ENCODE peak calls at places on chromosomes 6 and 20, in eight cellular contexts. T is lower lobe of right lung; F is A673; U is effector memory CD4-positive, alpha-beta T cell; Z is breast epithelium; G is fibroblast of the aortic adventitia; S is choroid plexus epithelial cell; W is CD8-positive, alpha-beta memory T cell. L is an unnamed sample.

GRCh38 chr6:50602191-50602810 is 111.0 kb upstream of the TFAP2D start:
- DNase-seq in T (no peak), G (peak; percentile 35), F (peak; percentile 62), S (peak; percentile 49), U (no peak), Z (no peak), W (no peak), L (peak; percentile 0)

GRCh38 chr20:51995038-51995437 is 192.7 kb upstream of the SALL4 start:
- DNase-seq in F (no peak), T (no peak), W (no peak), Z (no peak), G (no peak), U (no peak), S (peak; percentile 33), L (no peak)

GRCh38 chr20:32037929-32038328 is 14.1 kb upstream of the HCK start:
- DNase-seq in U (no peak), W (no peak), G (peak; percentile 72), T (no peak), Z (no peak), S (peak; percentile 53), F (no peak), L (peak; percentile 24)

GRCh38 chr6:87684895-87685654 is 17.0 kb downstream of the AKIRIN2 start:
- DNase-seq in T (no peak), Z (no peak), S (no peak), F (no peak), G (peak; percentile 22), W (no peak), U (no peak), L (no peak)

GRCh38 chr6:83062225-83062624 is 3.4 kb downstream of the UBE3D start:
- DNase-seq in U (no peak), W (no peak), S (peak; percentile 78), F (peak; percentile 89), Z (no peak), G (no peak), T (no peak), L (peak; percentile 33)

GRCh38 chr20:48773837-48774418 is 53.9 kb downstream of the PREX1 start:
- DNase-seq in S (peak; percentile 76), F (no peak), G (no peak), T (peak; percentile 70), U (no peak), Z (no peak), W (no peak), L (no peak)

GRCh38 chr6:132333639-132334516 is 67.4 kb downstream of the MOXD1 start:
- DNase-seq in U (no peak), W (no peak), T (no peak), Z (no peak), S (peak; percentile 87), G (peak; percentile 86), F (peak; percentile 21), L (peak; percentile 75)

GRCh38 chr6:140731741-140732140 is 1357.3 kb upstream of the CITED2 start:
- DNase-seq in S (peak; percentile 27), Z (no peak), G (no peak), F (no peak), W (no peak), U (no peak), T (no peak), L (no peak)

GRCh38 chr20:48738399-48739304 is 89.1 kb downstream of the PREX1 start:
- DNase-seq in W (peak; percentile 43), T (no peak), F (no peak), G (no peak), Z (no peak), S (no peak), U (no peak), L (no peak)

GRCh38 chr6:159100011-159100788 is 55.4 kb upstream of the TAGAP start:
- DNase-seq in T (no peak), U (no peak), G (peak; percentile 30), Z (no peak), F (no peak), W (no peak), S (peak; percentile 17), L (no peak)

GRCh38 chr6:157929076-157929475 is 52.6 kb upstream of the SYNJ2 start:
- DNase-seq in S (no peak), Z (no peak), T (no peak), U (no peak), G (no peak), F (no peak), W (no peak), L (no peak)

GRCh38 chr20:2398453-2398852 is 17.8 kb downstream of the TGM6 start:
- DNase-seq in W (no peak), U (no peak), Z (no peak), S (no peak), T (no peak), G (no peak), F (no peak), L (no peak)

GRCh38 chr6:36642913-36643817 is 35.3 kb upstream of the CDKN1A start:
- DNase-seq in T (peak; percentile 58), S (peak; percentile 56), G (peak; percentile 92), U (no peak), F (no peak), W (no peak), Z (peak; percentile 86), L (peak; percentile 65)

GRCh38 chr6:132252113-132252512 is 149.2 kb downstream of the MOXD1 start:
- DNase-seq in G (no peak), T (no peak), U (no peak), S (no peak), F (no peak), W (no peak), Z (no peak), L (no peak)

GRCh38 chr20:43919686-43920403 is 5.2 kb downstream of the TOX2 start:
- DNase-seq in S (no peak), Z (no peak), W (no peak), G (no peak), U (no peak), T (no peak), F (no peak), L (no peak)

GRCh38 chr6:19697744-19698290 is 139.4 kb upstream of the ID4 start:
- DNase-seq in Z (no peak), S (peak; percentile 82), U (no peak), T (no peak), G (peak; percentile 66), W (no peak), F (no peak), L (peak; percentile 44)

GRCh38 chr6:161353208-161353613 is 79.3 kb upstream of the AGPAT4 start:
- DNase-seq in S (peak; percentile 47), W (no peak), F (peak; percentile 49), T (no peak), U (no peak), G (no peak), Z (no peak), L (no peak)

GRCh38 chr6:22727709-22728108 is 158.3 kb downstream of the HDGFL1 start:
- DNase-seq in F (no peak), W (no peak), T (no peak), S (peak; percentile 34), G (no peak), U (no peak), Z (no peak), L (no peak)

GRCh38 chr20:41631826-41632225 is 13.6 kb upstream of the CHD6 start:
- DNase-seq in G (peak; percentile 94), Z (no peak), S (no peak), F (peak; percentile 74), T (no peak), U (no peak), W (no peak), L (peak; percentile 22)

GRCh38 chr6:158131926-158132325 is 36.1 kb downstream of the SERAC1 start:
- DNase-seq in Z (no peak), S (peak; percentile 59), F (peak; percentile 55), W (no peak), U (no peak), T (no peak), G (peak; percentile 11), L (no peak)

GRCh38 chr20:32462900-32463641 is 104.9 kb downstream of the ASXL1 start:
- DNase-seq in S (no peak), W (no peak), G (no peak), U (no peak), F (no peak), Z (no peak), T (no peak), L (no peak)

GRCh38 chr6:20696676-20697075 is 162.4 kb downstream of the CDKAL1 start:
- DNase-seq in S (peak; percentile 62), U (no peak), G (peak; percentile 80), W (no peak), F (no peak), T (no peak), Z (no peak), L (peak; percentile 90)

GRCh38 chr6:87029711-87030314 is 65.1 kb downstream of the CGA start:
- DNase-seq in G (peak; percentile 77), F (peak; percentile 55), T (no peak), W (no peak), U (no peak), S (peak; percentile 85), Z (no peak), L (peak; percentile 27)

GRCh38 chr20:6595704-6596103 is 171.8 kb upstream of the BMP2 start:
- DNase-seq in T (no peak), G (peak; percentile 76), W (no peak), U (no peak), S (peak; percentile 60), F (no peak), Z (no peak), L (no peak)

GRCh38 chr6:82246802-82247633 is 526 bp downstream of the IBTK start:
- DNase-seq in S (peak; percentile 46), Z (peak; percentile 60), U (no peak), G (peak; percentile 45), T (peak; percentile 71), F (peak; percentile 79), W (peak; percentile 34), L (no peak)

GRCh38 chr6:146153040-146153758 is 124.3 kb downstream of the GRM1 start:
- DNase-seq in U (no peak), W (no peak), G (no peak), F (no peak), T (no peak), Z (no peak), S (no peak), L (no peak)
- H3K4me3 ChIP-seq in U (no peak overlapping the region), W (no peak overlapping the region), G (no peak overlapping the region), F (no peak overlapping the region), T (no peak overlapping the region), Z (no peak overlapping the region), S (no peak overlapping the region), L (no peak overlapping the region)

GRCh38 chr6:34718867-34719441 is 22.4 kb upstream of the ILRUN start:
- DNase-seq in F (no peak), T (no peak), S (no peak), Z (no peak), G (peak; percentile 39), W (no peak), U (no peak), L (no peak)
- H3K4me3 ChIP-seq in F (no peak overlapping the region), T (no peak overlapping the region), S (no peak overlapping the region), Z (no peak overlapping the region), G (no peak overlapping the region), W (no peak overlapping the region), U (no peak overlapping the region), L (no peak overlapping the region)

DNA sequence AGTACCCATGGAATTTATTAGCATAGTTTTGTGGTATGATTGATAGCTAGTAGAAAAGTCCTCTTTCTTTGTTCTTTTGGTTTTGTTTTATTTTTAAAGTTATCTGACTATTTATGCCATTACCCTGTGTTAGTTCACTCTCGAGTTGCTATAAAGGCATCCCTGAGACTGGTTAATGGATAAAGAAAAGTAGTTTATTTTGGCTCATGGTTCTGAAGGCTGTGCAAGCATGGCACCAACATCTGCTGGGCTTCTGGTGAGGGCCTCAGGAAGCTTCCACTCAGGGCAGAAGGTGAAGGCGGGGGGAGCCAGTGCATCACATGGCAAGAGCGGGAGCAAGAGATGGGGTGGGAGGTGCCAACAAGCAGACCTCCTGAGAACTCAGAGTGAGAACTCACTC is 166.5 kb downstream of the MTHFD1L start:
- DNase-seq in U (no peak), W (no peak), F (no peak), T (no peak), S (no peak), Z (no peak), G (no peak), L (no peak)
- H3K4me3 ChIP-seq in U (no peak overlapping the region), W (no peak overlapping the region), F (no peak overlapping the region), T (no peak overlapping the region), S (no peak overlapping the region), Z (no peak overlapping the region), G (no peak overlapping the region), L (no peak overlapping the region)

GRCh38 chr6:148347076-148348054 is 4.7 kb downstream of the SASH1 start:
- DNase-seq in U (no peak), G (no peak), S (no peak), T (no peak), W (no peak), Z (no peak), F (no peak), L (no peak)
- H3K4me3 ChIP-seq in U (no peak overlapping the region), G (no peak overlapping the region), S (no peak overlapping the region), T (no peak overlapping the region), W (no peak overlapping the region), Z (peak overlapping the region; percentile 16), F (no peak overlapping the region), L (no peak overlapping the region)

L was measured in skeletal muscle cell.